ENCODE peak calls at places on chromosomes 4 and X, in five cellular contexts. J is left colon, L is neural progenitor cell, W is NCI-H524 treated with DMSO at 0.1 percent for 48 hours, D is amniotic stem cell. M is an unnamed sample.

GRCh38 chr4:147933316-147933715 is 201.4 kb downstream of the ARHGAP10 start:
- DNase-seq in W (no peak), J (no peak), L (peak), D (no peak), M (no peak)

GRCh38 chr4:168868044-168868855 is 141.8 kb downstream of the CBR4 start:
- DNase-seq in W (no peak), J (no peak), D (peak), L (no peak), M (no peak)

GRCh38 chrX:2484721-2485459 is 15.9 kb downstream of the DHRSX start:
- DNase-seq in L (peak), D (no peak), J (no peak), W (no peak), M (no peak)

GRCh38 chrX:13863326-13863725 is 46.4 kb upstream of the GPM6B start:
- DNase-seq in D (no peak), W (no peak), L (no peak), J (no peak), M (no peak)

GRCh38 chr4:42488114-42488513 is 90.8 kb downstream of the SHISA3 start:
- DNase-seq in L (no peak), D (no peak), W (no peak), J (no peak), M (no peak)

GRCh38 chrX:44953734-44954502 is 80.9 kb downstream of the KDM6A start:
- DNase-seq in W (no peak), L (no peak), D (no peak), J (no peak), M (no peak)

GRCh38 chr4:154416183-154416543 is 75.4 kb downstream of the DCHS2 start:
- DNase-seq in D (no peak), L (peak), W (no peak), J (no peak), M (no peak)

GRCh38 chrX:33324099-33324498 is 112.8 kb upstream of the DMD start:
- DNase-seq in D (no peak), L (peak), J (no peak), W (no peak), M (no peak)

GRCh38 chr4:69060651-69061308 is 35.5 kb upstream of the UGT2B7 start:
- DNase-seq in D (no peak), J (no peak), L (peak), W (no peak), M (peak)

GRCh38 chr4:112284166-112284565 is 1.5 kb downstream of the TIFA start:
- DNase-seq in L (no peak), D (no peak), J (no peak), W (no peak), M (no peak)

GRCh38 chr4:134215636-134216340 is 14.2 kb upstream of the PABPC4L start:
- DNase-seq in J (no peak), D (no peak), W (no peak), L (no peak), M (no peak)

GRCh38 chr4:40254961-40255721 is 58.3 kb downstream of the RHOH start:
- DNase-seq in J (no peak), L (no peak), W (no peak), D (peak), M (no peak)

GRCh38 chr4:40918330-40918729 is 168.6 kb downstream of the NSUN7 start:
- DNase-seq in W (no peak), J (no peak), L (no peak), D (peak), M (no peak)

GRCh38 chr4:2194556-2194955 is 47.4 kb downstream of the HAUS3 start:
- DNase-seq in J (no peak), W (no peak), L (no peak), D (no peak), M (no peak)

GRCh38 chr4:185086053-185086452 is 57.0 kb upstream of the SLC25A4 start:
- DNase-seq in L (peak), D (no peak), J (no peak), W (no peak), M (no peak)

GRCh38 chr4:143616771-143617170 is 83.7 kb downstream of the FREM3 start:
- DNase-seq in D (no peak), W (no peak), J (no peak), L (no peak), M (no peak)

GRCh38 chr4:38088321-38088720 is 128.1 kb downstream of the PTTG2 start:
- DNase-seq in W (no peak), D (no peak), L (no peak), J (no peak), M (no peak)

GRCh38 chrX:11349661-11350337 is 56.6 kb downstream of the AMELX start:
- DNase-seq in W (no peak), J (no peak), D (no peak), L (no peak), M (no peak)

GRCh38 chr4:69120869-69121268 is 24.6 kb downstream of the UGT2B7 start:
- DNase-seq in D (no peak), J (no peak), W (no peak), L (no peak), M (no peak)

GRCh38 chr4:3069661-3070199 is 4.6 kb downstream of the HTT-AS start:
- DNase-seq in D (no peak), L (no peak), J (no peak), W (no peak), M (no peak)

GRCh38 chrX:111039606-111040005 is 56.4 kb upstream of the PAK3 start:
- DNase-seq in J (no peak), W (no peak), D (no peak), L (no peak), M (no peak)

GRCh38 chr4:125016892-125017299 is 297.9 kb upstream of the FAT4 start:
- DNase-seq in D (no peak), L (no peak), J (no peak), W (no peak), M (no peak)

GRCh38 chr4:157315968-157316367 is 95.4 kb downstream of the GRIA2 start:
- DNase-seq in D (no peak), J (no peak), L (no peak), W (no peak), M (no peak)

GRCh38 chr4:42328978-42329377 is 68.3 kb upstream of the SHISA3 start:
- DNase-seq in D (no peak), J (no peak), L (no peak), W (no peak), M (no peak)

GRCh38 chr4:141329174-141329569 is 108.5 kb downstream of the ZNF330 start:
- DNase-seq in D (no peak), L (no peak), W (no peak), J (no peak), M (no peak)

GRCh38 chrX:40152173-40152705 is 54.5 kb upstream of the BCOR start:
- DNase-seq in W (no peak), J (no peak), D (no peak), L (peak), M (no peak)

GRCh38 chr4:26410385-26411293 is 79.6 kb downstream of the CCKAR start:
- DNase-seq in J (no peak), W (peak), L (peak), D (no peak), M (peak)

GRCh38 chrX:152907084-152907651 is 9.3 kb downstream of the ZNF185 start:
- DNase-seq in W (no peak), D (no peak), L (peak), J (no peak), M (no peak)

GRCh38 chr4:814312-814850 is 11.5 kb downstream of the CPLX1 start:
- DNase-seq in D (no peak), J (no peak), W (no peak), L (no peak), M (no peak)

M was measured in A549.